ENCODE peak calls at places on chromosomes 16 and 17, in six cellular contexts. R is A549, N is endothelial cell of umbilical vein, Q is HepG2, X is K562, B is GM12878. D is an unnamed sample.

GRCh38 chr17:27475070-27475673 is 18.9 kb downstream of the KSR1 start:
- DNase-seq in B (no peak), N (no peak), Q (no peak), R (no peak), X (no peak), D (no peak)

GRCh38 chr16:20897253-20897896 is 2.8 kb downstream of the DCUN1D3 start:
- DNase-seq in N (no peak), Q (peak; percentile 36), R (no peak), X (no peak), B (no peak), D (peak; percentile 51)

GRCh38 chr17:51636291-51636690 is 375.9 kb downstream of the UTP18 start:
- DNase-seq in Q (no peak), R (peak; percentile 39), X (no peak), N (no peak), B (no peak), D (no peak)

GRCh38 chr17:44906010-44906646 is 6.9 kb upstream of the EFTUD2 start:
- DNase-seq in B (no peak), Q (no peak), N (peak; percentile 77), R (peak; percentile 89), X (no peak), D (peak; percentile 70)

GRCh38 chr16:1117169-1117900 is 21.3 kb upstream of the C1QTNF8 start:
- DNase-seq in N (no peak), Q (no peak), B (no peak), X (no peak), R (no peak), D (no peak)

GRCh38 chr17:44314869-44315661 is 6.7 kb downstream of the RUNDC3A start:
- DNase-seq in N (no peak), X (peak; percentile 62), R (peak; percentile 73), Q (no peak), B (no peak), D (no peak)

GRCh38 chr17:13351046-13351445 is 250.7 kb downstream of the HS3ST3A1 start:
- DNase-seq in N (no peak), R (no peak), X (no peak), B (no peak), Q (no peak), D (no peak)

GRCh38 chr16:49530396-49530795 is 156.8 kb downstream of the C16orf78 start:
- DNase-seq in Q (no peak), X (no peak), R (no peak), B (no peak), N (no peak), D (peak; percentile 64)

GRCh38 chr17:27354491-27355081 is 60.7 kb downstream of the WSB1 start:
- DNase-seq in B (no peak), Q (peak; percentile 46), R (peak; percentile 56), N (no peak), X (no peak), D (peak; percentile 47)

GRCh38 chr16:88871349-88871702 is 4.9 kb upstream of the PABPN1L start:
- DNase-seq in N (no peak), Q (no peak), B (no peak), X (peak; percentile 50), R (no peak), D (no peak)

GRCh38 chr16:88743693-88744519 is 37.6 kb downstream of the CTU2 start:
- DNase-seq in Q (peak; percentile 60), R (peak; percentile 77), X (peak; percentile 89), B (no peak), N (peak; percentile 62), D (peak; percentile 66)

GRCh38 chr17:77491921-77492445 is 351.2 kb downstream of the SEC14L1 start:
- DNase-seq in N (no peak), X (no peak), B (no peak), Q (no peak), R (no peak), D (no peak)

GRCh38 chr16:49557070-49557446 is 183.5 kb downstream of the C16orf78 start:
- DNase-seq in R (no peak), X (no peak), N (no peak), B (no peak), Q (peak; percentile 7), D (no peak)

GRCh38 chr17:55641559-55642160 is 81.0 kb downstream of the TMEM100 start:
- DNase-seq in N (peak; percentile 77), X (peak; percentile 17), Q (peak; percentile 58), R (peak; percentile 73), B (no peak), D (peak; percentile 74)

GRCh38 chr16:31177136-31177535 is 2.8 kb upstream of the FUS start:
- DNase-seq in R (no peak), B (no peak), Q (no peak), X (no peak), N (no peak), D (peak; percentile 53)

GRCh38 chr16:57994778-57995177 is 5.7 kb downstream of the ZNF319 start:
- DNase-seq in R (peak; percentile 77), Q (peak; percentile 44), B (no peak), N (no peak), X (peak; percentile 71), D (peak; percentile 86)

GRCh38 chr17:10201680-10202079 is 3.3 kb upstream of the GAS7 start:
- DNase-seq in Q (no peak), R (no peak), X (no peak), B (no peak), N (no peak), D (no peak)

GRCh38 chr16:9159839-9160550 is 68.6 kb downstream of the HAPSTR1 start:
- DNase-seq in X (peak; percentile 58), R (peak; percentile 83), Q (peak; percentile 67), B (peak; percentile 4), N (peak; percentile 44), D (peak; percentile 58)

GRCh38 chr16:8625491-8626087 is 4.1 kb downstream of the METTL22 start:
- DNase-seq in B (no peak), Q (no peak), R (no peak), N (no peak), X (no peak), D (no peak)

GRCh38 chr16:72051818-72052217 is 2.5 kb upstream of the HP start:
- DNase-seq in B (no peak), X (no peak), Q (no peak), N (no peak), R (no peak), D (peak; percentile 82)

GRCh38 chr16:424033-424622 is 1.3 kb upstream of the RAB11FIP3 start:
- DNase-seq in X (no peak), R (peak; percentile 64), B (no peak), N (peak; percentile 84), Q (peak; percentile 30), D (peak; percentile 48)

GRCh38 chr16:85557083-85557975 is 55.8 kb upstream of the GSE1 start:
- DNase-seq in R (peak; percentile 32), B (no peak), Q (peak; percentile 75), X (peak; percentile 71), N (no peak), D (peak; percentile 51)

GRCh38 chr17:2057714-2058520 is 3.0 kb downstream of the HIC1 start:
- DNase-seq in B (no peak), X (no peak), N (no peak), Q (no peak), R (no peak), D (no peak)

GRCh38 chr17:2400877-2401425 is at the start of gene MNT:
- DNase-seq in N (peak; percentile 94), R (peak; percentile 97), B (no peak), Q (peak; percentile 86), X (peak; percentile 74), D (peak; percentile 92)

GRCh38 chr16:81778861-81779539 is at the start of gene PLCG2:
- DNase-seq in N (peak; percentile 60), B (no peak), R (peak; percentile 66), X (peak; percentile 97), Q (no peak), D (peak; percentile 87)

GRCh38 chr17:45294506-45294905 is 22.3 kb downstream of the MAP3K14 start:
- DNase-seq in X (no peak), Q (no peak), R (no peak), N (peak; percentile 68), B (no peak), D (no peak)

GRCh38 chr16:9141813-9142212 is 50.4 kb downstream of the HAPSTR1 start:
- DNase-seq in N (no peak), R (no peak), Q (no peak), X (no peak), B (no peak), D (no peak)

GRCh38 chr17:59372138-59372751 is 40.8 kb downstream of the YPEL2 start:
- DNase-seq in Q (no peak), B (peak; percentile 79), R (no peak), N (peak; percentile 93), X (no peak), D (peak; percentile 78)
- TF ChIP-seq MYC in Q (no peak), B (no peak), R (no peak), N (no peak), X (no peak), D (peak; percentile 31)

GRCh38 chr17:40534431-40535189 is 30.7 kb downstream of the CCR7 start:
- DNase-seq in X (no peak), B (no peak), N (no peak), Q (no peak), R (peak; percentile 75), D (no peak)
- TF ChIP-seq POLR2A in X (no peak), B (no peak), N (no peak), Q (no peak), R (no peak), D (no peak)

DNA sequence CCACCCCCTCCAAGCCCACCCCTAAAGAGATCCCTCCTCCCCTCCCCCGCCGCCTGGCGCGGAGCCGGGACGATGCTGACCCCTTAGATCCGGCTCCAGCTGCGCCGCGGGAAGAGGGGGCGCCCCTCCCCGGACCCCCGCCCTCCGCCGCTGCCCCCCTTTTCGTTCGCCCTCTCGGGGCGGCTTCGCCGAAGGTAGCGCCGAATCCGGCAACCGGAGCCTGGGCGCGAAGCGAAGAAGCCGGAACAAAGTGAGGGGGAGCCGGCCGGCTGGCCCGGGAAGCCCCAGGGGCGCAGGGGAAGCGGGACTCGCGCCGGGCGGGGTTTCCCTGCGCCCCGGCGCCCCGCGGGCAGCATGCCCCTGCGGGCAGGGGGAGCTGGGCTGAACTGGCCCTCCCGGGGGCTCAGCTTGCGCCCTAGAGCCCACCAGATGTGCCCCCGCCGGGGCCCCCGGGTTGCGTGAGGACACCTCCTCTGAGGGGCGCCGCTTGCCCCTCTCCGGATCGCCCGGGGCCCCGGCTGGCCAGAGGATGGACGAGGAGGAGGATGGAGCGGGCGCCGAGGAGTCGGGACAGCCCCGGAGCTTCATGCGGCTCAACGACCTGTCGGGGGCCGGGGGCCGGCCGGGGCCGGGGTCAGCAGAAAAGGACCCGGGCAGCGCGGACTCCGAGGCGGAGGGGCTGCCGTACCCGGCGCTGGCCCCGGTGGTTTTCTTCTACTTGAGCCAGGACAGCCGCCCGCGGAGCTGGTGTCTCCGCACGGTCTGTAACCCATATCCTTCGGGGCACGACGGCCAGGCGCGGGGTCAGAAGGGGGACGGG is 626 bp downstream of the CACNA1G start:
- DNase-seq in B (no peak), R (no peak), Q (no peak), N (no peak), X (no peak), D (peak; percentile 29)
- H3K4me3 ChIP-seq in B (peak overlapping the region; percentile 44), R (peak overlapping the region; percentile 69), Q (peak overlapping the region; percentile 65), N (no peak overlapping the region), X (peak overlapping the region; percentile 37), D (no peak overlapping the region)

DNA sequence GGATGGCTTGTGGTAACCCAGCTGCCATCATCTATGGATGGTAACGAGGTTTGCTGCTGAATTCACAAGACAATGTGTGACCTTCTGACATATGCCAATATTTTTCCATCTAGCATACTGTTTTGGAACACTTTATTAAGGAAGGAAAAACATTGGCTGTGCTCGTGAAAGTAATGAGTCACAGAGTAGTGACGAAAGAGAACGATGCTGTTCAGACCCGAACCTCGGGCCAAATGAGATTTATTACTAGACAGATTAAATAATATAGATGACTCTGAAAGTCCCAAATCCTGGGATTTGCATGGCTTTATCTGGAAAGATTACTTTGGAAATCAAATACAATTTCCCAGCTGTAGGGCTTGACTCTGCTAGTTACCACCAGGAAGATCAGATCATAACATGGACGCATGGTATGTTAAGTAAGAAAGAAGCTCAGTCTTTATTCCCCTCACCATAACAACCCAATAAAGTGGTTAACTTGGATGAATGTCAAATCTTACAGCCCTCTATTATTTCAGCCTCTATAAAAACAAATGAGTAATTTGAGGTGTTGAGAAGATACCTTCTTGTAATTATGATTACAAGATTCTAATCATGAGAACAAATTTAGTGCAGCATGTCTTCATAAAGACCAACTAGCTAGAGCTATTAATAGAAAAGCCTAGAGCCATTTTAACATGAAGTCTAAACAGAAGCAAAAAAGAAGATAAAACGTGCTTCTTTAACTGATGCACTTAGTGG is 32.6 kb downstream of the ERN1 start:
- DNase-seq in N (peak; percentile 97), Q (no peak), R (no peak), X (no peak), B (no peak), D (no peak)
- TF ChIP-seq MYC in N (no peak), Q (no peak), R (no peak), X (no peak), B (no peak), D (no peak)

D was measured in NB4.